ENCODE peak calls at places on chromosome 2, in four cellular contexts. Z is neural progenitor cell, R is psoas muscle, T is MM.1S. L is an unnamed sample. For H3K9me3, H3K4me1 and H3K36me3, the result is how much of the 10 kb centered on the place peaks cover.

GRCh38 chr2:85735691-85736090 is 18.1 kb upstream of the ATOH8 start:
- DNase-seq in R (no peak), Z (no peak), T (no peak), L (no peak)

GRCh38 chr2:136327162-136327852 is 209.4 kb upstream of the CXCR4 start:
- DNase-seq in Z (no peak), T (peak), R (no peak), L (peak)

GRCh38 chr2:240873805-240874714 is 5.4 kb downstream of the AGXT start:
- DNase-seq in Z (peak), R (no peak), T (no peak), L (no peak)

GRCh38 chr2:43537137-43537536 is 58.7 kb downstream of the THADA start:
- DNase-seq in Z (no peak), T (no peak), R (no peak), L (peak)

GRCh38 chr2:70580352-70580751 is 26.7 kb upstream of the TGFA start:
- DNase-seq in R (no peak), Z (no peak), T (no peak), L (no peak)

GRCh38 chr2:222174450-222174849 is 124.3 kb downstream of the PAX3 start:
- DNase-seq in R (no peak), T (no peak), Z (peak), L (no peak)

GRCh38 chr2:154623819-154624218 is 74.7 kb upstream of the KCNJ3 start:
- DNase-seq in T (peak), Z (peak), R (no peak), L (no peak)

GRCh38 chr2:151438506-151438905 is 28.8 kb downstream of the RIF1 start:
- DNase-seq in Z (no peak), R (no peak), T (no peak), L (no peak)

GRCh38 chr2:88199912-88200682 is 30.0 kb downstream of the THNSL2 start:
- DNase-seq in T (no peak), Z (peak), R (peak), L (no peak)

GRCh38 chr2:73020306-73020656 is 51.2 kb downstream of the SFXN5 start:
- DNase-seq in Z (no peak), R (no peak), T (no peak), L (no peak)

GRCh38 chr2:219010162-219010756 is 17.0 kb upstream of the CRYBA2 start:
- DNase-seq in R (no peak), T (peak), Z (peak), L (no peak)

GRCh38 chr2:171968509-171968908 is 31.2 kb upstream of the METAP1D start:
- DNase-seq in R (no peak), Z (no peak), T (no peak), L (no peak)

GRCh38 chr2:40579247-40579646 is 127.4 kb upstream of the SLC8A1 start:
- DNase-seq in Z (no peak), R (no peak), T (no peak), L (no peak)

GRCh38 chr2:2873450-2873811 is 504.2 kb downstream of the EIPR1 start:
- DNase-seq in R (no peak), Z (no peak), T (no peak), L (no peak)

GRCh38 chr2:31996571-31997150 is 14.1 kb downstream of the MEMO1 start:
- DNase-seq in T (no peak), Z (no peak), R (no peak), L (no peak)

GRCh38 chr2:3728104-3729054 is 25.0 kb downstream of the DCDC2C start:
- DNase-seq in T (no peak), R (no peak), Z (peak), L (no peak)

GRCh38 chr2:60503923-60504514 is 49.4 kb downstream of the BCL11A start:
- DNase-seq in T (no peak), R (no peak), Z (no peak), L (no peak)

GRCh38 chr2:85447222-85447585 is 28.7 kb downstream of the SH2D6 start:
- DNase-seq in R (no peak), Z (no peak), T (no peak), L (no peak)

GRCh38 chr2:163132850-163133249 is 294.3 kb upstream of the KCNH7 start:
- DNase-seq in R (no peak), T (peak), Z (no peak), L (no peak)

GRCh38 chr2:228731517-228731916 is 539.6 kb downstream of the PID1 start:
- DNase-seq in T (no peak), R (no peak), Z (no peak), L (no peak)

GRCh38 chr2:240624950-240625621 is at the start of gene GPR35:
- DNase-seq in R (peak), Z (no peak), T (peak), L (peak)

GRCh38 chr2:232892221-232892620 is 22.2 kb downstream of the SNORC start:
- DNase-seq in T (no peak), Z (no peak), R (no peak), L (no peak)

GRCh38 chr2:161230959-161231358 is 70.7 kb downstream of the TANK start:
- DNase-seq in Z (no peak), R (no peak), T (no peak), L (no peak)

GRCh38 chr2:37274354-37274965 is 43.0 kb downstream of the NDUFAF7 start:
- DNase-seq in R (no peak), Z (no peak), T (no peak), L (no peak)

GRCh38 chr2:56680971-56681631 is 497.3 kb downstream of the CCDC85A start:
- DNase-seq in Z (no peak), R (no peak), T (no peak), L (no peak)

GRCh38 chr2:128639693-128640092 is 321.0 kb upstream of the HS6ST1 start:
- DNase-seq in Z (no peak), R (no peak), T (no peak), L (no peak)

GRCh38 chr2:181430406-181431199 is 26.6 kb upstream of the ITGA4 start:
- DNase-seq in T (peak), Z (no peak), R (no peak), L (peak)

GRCh38 chr2:105754011-105754410 is 9.3 kb downstream of the NCK2 start:
- DNase-seq in Z (no peak), T (no peak), R (no peak), L (peak)

GRCh38 chr2:115580784-115581183 is 1138.3 kb downstream of the DPP10 start:
- DNase-seq in R (no peak), T (no peak), Z (no peak), L (no peak)

GRCh38 chr2:152864601-152865000 is 146.2 kb downstream of the ARL6IP6 start:
- DNase-seq in T (no peak), Z (no peak), R (no peak), L (no peak)
- H3K9me3 ChIP-seq in T (under half), Z (under half), R (under half), L (under half)

GRCh38 chr2:9768388-9768787 is 74.9 kb upstream of the TAF1B start:
- DNase-seq in R (no peak), T (no peak), Z (peak), L (no peak)
- H3K4me1 ChIP-seq in R (under half), T (under half), Z (under half), L (under half)

GRCh38 chr2:113013336-113013661 is 8.0 kb downstream of the IL36A start:
- DNase-seq in R (no peak), T (no peak), Z (no peak), L (no peak)
- H3K36me3 ChIP-seq in R (under half), T (under half), Z (under half), L (under half)

GRCh38 chr2:13180729-13181128 is 464.0 kb downstream of the TRIB2 start:
- DNase-seq in R (no peak), T (no peak), Z (no peak), L (no peak)
- H3K9me3 ChIP-seq in R (under half), T (under half), Z (under half), L (under half)

DNA sequence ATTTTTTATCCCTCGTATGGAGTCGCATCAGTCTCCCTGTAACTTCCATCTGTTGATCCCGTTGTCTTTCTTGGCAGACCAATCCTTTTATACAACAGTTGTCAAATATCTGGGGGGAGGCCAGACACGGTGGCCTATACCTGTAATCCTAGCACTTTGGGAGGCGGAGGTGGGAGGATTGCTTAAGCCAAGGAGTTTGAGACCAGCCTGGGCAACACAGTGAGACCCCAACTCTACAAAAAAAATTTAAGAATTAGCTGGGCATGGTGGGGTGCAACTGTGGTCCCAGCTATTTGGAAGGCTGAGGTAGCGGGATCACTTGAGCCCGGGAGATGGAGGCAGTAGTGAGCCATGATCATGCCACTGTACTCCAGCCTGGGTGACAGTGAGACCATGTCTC is 2.0 kb downstream of the XRCC5 start:
- DNase-seq in R (no peak), T (no peak), Z (no peak), L (no peak)
- H3K4me1 ChIP-seq in R (under half), T (under half), Z (half or more), L (half or more)

L was measured in CD4-positive, alpha-beta memory T cell.